ENCODE peak calls at places on chromosomes 2 and 18, in ten cellular contexts. I, S, Z, H, M, G, R, V, D and T are unnamed samples.

GRCh38 chr2:126154256-126154655 is 501.7 kb upstream of the GYPC start:
- DNase-seq in I (no peak), R (no peak), M (no peak), Z (no peak), V (no peak), S (no peak), G (no peak), D (no peak), H (no peak), T (no peak)

GRCh38 chr18:36075862-36076587 is 8.7 kb upstream of the RPRD1A start:
- DNase-seq in H (peak), G (no peak), Z (no peak), R (peak), S (peak), D (no peak), M (peak), V (no peak), I (no peak), T (no peak)

GRCh38 chr2:156845806-156846558 is 409.8 kb downstream of the GPD2 start:
- DNase-seq in V (no peak), G (no peak), R (peak), Z (no peak), D (no peak), M (no peak), H (no peak), S (no peak), I (no peak), T (no peak)

GRCh38 chr2:237539681-237540080 is 26.7 kb upstream of the PRLH start:
- DNase-seq in G (no peak), M (no peak), D (no peak), I (no peak), Z (no peak), R (no peak), H (no peak), S (no peak), V (no peak), T (no peak)

GRCh38 chr2:110682267-110682666 is 4.4 kb upstream of the BUB1 start:
- DNase-seq in G (no peak), R (no peak), M (no peak), Z (no peak), V (no peak), I (no peak), D (no peak), S (no peak), H (no peak), T (no peak)

GRCh38 chr2:95574506-95574905 is 17.3 kb upstream of the TRIM43 start:
- DNase-seq in Z (no peak), V (no peak), M (no peak), R (no peak), I (no peak), S (no peak), H (no peak), D (no peak), G (no peak), T (no peak)

GRCh38 chr18:10213526-10213925 is 240.9 kb upstream of the APCDD1 start:
- DNase-seq in G (no peak), V (peak), D (no peak), I (no peak), R (peak), H (no peak), S (no peak), Z (no peak), M (no peak), T (no peak)

GRCh38 chr18:48345596-48345995 is 63.6 kb downstream of the ZBTB7C start:
- DNase-seq in M (peak), H (peak), Z (no peak), S (peak), V (no peak), R (no peak), G (no peak), I (no peak), D (no peak), T (no peak)

GRCh38 chr2:224039080-224039769 is at the start of gene SERPINE2:
- DNase-seq in G (peak), R (peak), H (peak), V (peak), S (peak), I (peak), Z (peak), D (peak), M (peak), T (no peak)